ENCODE peak calls at places on chromosomes 12 and 14, in seven cellular contexts. V, U, X, Y, M, Z and L are unnamed samples.

GRCh38 chr12:68236421-68237059 is 10.9 kb upstream of the IL26 start:
- DNase-seq in V (no peak), U (peak; percentile 80), X (peak; percentile 23), Y (no peak), M (no peak), Z (no peak), L (no peak)

GRCh38 chr12:89733579-89734201 is 25.1 kb upstream of the ATP2B1 start:
- DNase-seq in V (peak; percentile 91), U (no peak), X (peak; percentile 89), Y (no peak), M (no peak), Z (no peak), L (peak; percentile 97)

GRCh38 chr12:79925492-79925891 is 9.4 kb downstream of the PPP1R12A start:
- DNase-seq in V (peak; percentile 10), U (no peak), X (no peak), Y (no peak), M (no peak), Z (no peak), L (no peak)

GRCh38 chr14:89572566-89573398 is 155.7 kb upstream of the FOXN3 start:
- DNase-seq in V (no peak), U (peak; percentile 49), X (no peak), Y (no peak), M (no peak), Z (no peak), L (no peak)

GRCh38 chr14:99416909-99417308 is 63.8 kb downstream of the SETD3 start:
- DNase-seq in V (no peak), U (no peak), X (no peak), Y (no peak), M (no peak), Z (no peak), L (no peak)

GRCh38 chr14:71271166-71271945 is 364.1 kb downstream of the PCNX1 start:
- DNase-seq in V (no peak), U (no peak), X (no peak), Y (no peak), M (no peak), Z (no peak), L (no peak)

GRCh38 chr12:93902736-93903562 is 225.8 kb downstream of the CRADD start:
- DNase-seq in V (no peak), U (peak; percentile 89), X (no peak), Y (no peak), M (no peak), Z (no peak), L (peak; percentile 43)

GRCh38 chr14:69138189-69138535 is 14.8 kb downstream of the DCAF5 start:
- DNase-seq in V (peak; percentile 92), U (no peak), X (peak; percentile 86), Y (no peak), M (no peak), Z (no peak), L (no peak)

GRCh38 chr12:120538281-120539156 is 4.4 kb downstream of the RNF10 start:
- DNase-seq in V (peak; percentile 66), U (peak; percentile 86), X (peak; percentile 72), Y (no peak), M (peak; percentile 58), Z (no peak), L (no peak)

GRCh38 chr12:51926718-51927117 is 19.4 kb downstream of the ACVRL1 start:
- DNase-seq in V (peak; percentile 66), U (peak; percentile 70), X (peak; percentile 65), Y (peak; percentile 74), M (peak; percentile 12), Z (peak; percentile 90), L (no peak)

GRCh38 chr14:23300687-23301223 is 1.9 kb downstream of the PPP1R3E start:
- DNase-seq in V (peak; percentile 41), U (peak; percentile 61), X (peak; percentile 64), Y (no peak), M (peak; percentile 7), Z (peak; percentile 70), L (peak; percentile 44)

GRCh38 chr14:93998871-93999403 is 1.8 kb downstream of the CCDC197 start:
- DNase-seq in V (no peak), U (no peak), X (no peak), Y (no peak), M (no peak), Z (no peak), L (no peak)

GRCh38 chr12:52871291-52871961 is 22.6 kb upstream of the KRT78 start:
- DNase-seq in V (peak; percentile 64), U (peak; percentile 55), X (peak; percentile 93), Y (no peak), M (peak; percentile 92), Z (no peak), L (peak; percentile 96)

GRCh38 chr14:58640959-58641358 is 3.2 kb downstream of the DACT1 start:
- DNase-seq in V (no peak), U (no peak), X (no peak), Y (no peak), M (no peak), Z (no peak), L (no peak)

GRCh38 chr14:52790011-52790755 is 1.2 kb downstream of the GNPNAT1 start:
- DNase-seq in V (no peak), U (peak; percentile 61), X (peak; percentile 33), Y (no peak), M (no peak), Z (no peak), L (no peak)

GRCh38 chr14:99747167-99747566 is 46.0 kb upstream of the EML1 start:
- DNase-seq in V (no peak), U (no peak), X (no peak), Y (no peak), M (no peak), Z (no peak), L (no peak)

GRCh38 chr12:78442454-78442801 is 422.1 kb upstream of the SYT1 start:
- DNase-seq in V (peak; percentile 7), U (no peak), X (peak; percentile 81), Y (no peak), M (no peak), Z (no peak), L (peak; percentile 28)

GRCh38 chr12:92696240-92696639 is 6.5 kb upstream of the PLEKHG7 start:
- DNase-seq in V (peak; percentile 85), U (peak; percentile 3), X (peak; percentile 62), Y (no peak), M (no peak), Z (no peak), L (no peak)

GRCh38 chr14:23306412-23307145 is at the start of gene BCL2L2:
- DNase-seq in V (peak; percentile 96), U (peak; percentile 94), X (peak; percentile 94), Y (peak; percentile 96), M (peak; percentile 84), Z (peak; percentile 97), L (peak; percentile 74)

GRCh38 chr12:100468126-100468525 is 5.5 kb upstream of the NR1H4 start:
- DNase-seq in V (no peak), U (no peak), X (no peak), Y (no peak), M (no peak), Z (no peak), L (no peak)

GRCh38 chr12:42686514-42687172 is 97.1 kb upstream of the PRICKLE1 start:
- DNase-seq in V (no peak), U (no peak), X (peak; percentile 79), Y (no peak), M (no peak), Z (no peak), L (peak; percentile 36)

GRCh38 chr12:131831021-131831571 is 2.9 kb downstream of the MMP17 start:
- DNase-seq in V (peak; percentile 26), U (no peak), X (peak; percentile 78), Y (no peak), M (peak; percentile 38), Z (peak; percentile 77), L (no peak)

GRCh38 chr12:68259318-68259940 is 6.0 kb upstream of the IL22 start:
- DNase-seq in V (peak; percentile 44), U (no peak), X (peak; percentile 95), Y (no peak), M (no peak), Z (no peak), L (peak; percentile 96)

GRCh38 chr14:80850197-80850814 is 91.2 kb downstream of the CEP128 start:
- DNase-seq in V (peak; percentile 68), U (peak; percentile 36), X (peak; percentile 50), Y (no peak), M (no peak), Z (no peak), L (peak; percentile 7)

GRCh38 chr12:41699658-41700057 is 445.0 kb downstream of the GXYLT1 start:
- DNase-seq in V (no peak), U (no peak), X (no peak), Y (no peak), M (no peak), Z (no peak), L (no peak)

GRCh38 chr14:56887211-56887610 is 76.9 kb upstream of the OTX2 start:
- DNase-seq in V (no peak), U (no peak), X (no peak), Y (no peak), M (no peak), Z (no peak), L (no peak)
- H3K4me1 ChIP-seq in V (no peaks in the 10 kb centered on the region), U (no peaks in the 10 kb centered on the region), X (no peaks in the 10 kb centered on the region), Y (peaks cover 7% of the 10 kb centered on the region), M (peaks cover 22% of the 10 kb centered on the region), Z (peaks cover 10% of the 10 kb centered on the region), L (no peaks in the 10 kb centered on the region)

GRCh38 chr12:57853864-57854556 is 7.5 kb upstream of the CTDSP2 start:
- DNase-seq in V (no peak), U (no peak), X (no peak), Y (no peak), M (no peak), Z (no peak), L (no peak)
- H3K27ac ChIP-seq in V (peak overlapping the region; percentile 96), U (no peak overlapping the region), X (no peak overlapping the region), Y (no peak overlapping the region), M (no peak overlapping the region), Z (no peak overlapping the region), L (no peak overlapping the region)

GRCh38 chr14:87794566-87794965 is 198.4 kb downstream of the GALC start:
- DNase-seq in V (no peak), U (no peak), X (no peak), Y (no peak), M (no peak), Z (no peak), L (no peak)
- H3K4me1 ChIP-seq in V (peaks cover 3% of the 10 kb centered on the region), U (no peaks in the 10 kb centered on the region), X (no peaks in the 10 kb centered on the region), Y (peaks cover 4% of the 10 kb centered on the region), M (no peaks in the 10 kb centered on the region), Z (peaks cover 16% of the 10 kb centered on the region), L (no peaks in the 10 kb centered on the region)

GRCh38 chr12:69844836-69845235 is 19.8 kb downstream of the MYRFL start:
- DNase-seq in V (no peak), U (no peak), X (no peak), Y (no peak), M (no peak), Z (no peak), L (no peak)
- H3K27ac ChIP-seq in V (no peak overlapping the region), U (no peak overlapping the region), X (no peak overlapping the region), Y (no peak overlapping the region), M (no peak overlapping the region), Z (no peak overlapping the region), L (no peak overlapping the region)